ENCODE peak calls at places on chromosomes 4 and X, in four cellular contexts. S, I, V and O are unnamed samples.

GRCh38 chr4:89598602-89599001 is 238.4 kb downstream of the SNCA start:
- DNase-seq in S (peak), V (no peak), I (no peak), O (no peak)

GRCh38 chrX:19372170-19373033 is 28.7 kb downstream of the PDHA1 start:
- DNase-seq in V (no peak), I (peak), S (peak), O (peak)

GRCh38 chrX:98931194-98931593 is 1478.9 kb downstream of the PCDH19 start:
- DNase-seq in V (no peak), I (no peak), S (no peak), O (no peak)

GRCh38 chrX:148500428-148501120 is at the start of gene AFF2:
- DNase-seq in I (peak), V (no peak), S (peak), O (no peak)

GRCh38 chr4:87209696-87210095 is 10.7 kb downstream of the KLHL8 start:
- DNase-seq in I (no peak), S (peak), V (no peak), O (no peak)

GRCh38 chr4:126207892-126208291 is 893.1 kb downstream of the FAT4 start:
- DNase-seq in S (no peak), V (no peak), I (no peak), O (no peak)

GRCh38 chrX:13151806-13152510 is 107.5 kb upstream of the FAM9C start:
- DNase-seq in V (no peak), I (peak), S (no peak), O (no peak)

GRCh38 chr4:187606581-187606980 is 389.0 kb upstream of the ZFP42 start:
- DNase-seq in V (no peak), S (peak), I (peak), O (no peak)

GRCh38 chr4:138983690-138984089 is 31.9 kb upstream of the NOCT start:
- DNase-seq in I (no peak), S (no peak), V (no peak), O (no peak)

GRCh38 chr4:23006756-23007155 is 314.0 kb downstream of the GBA3 start:
- DNase-seq in V (no peak), I (no peak), S (peak), O (no peak)

GRCh38 chrX:35664838-35665237 is 133.3 kb upstream of the MAGEB16 start:
- DNase-seq in S (no peak), I (no peak), V (no peak), O (no peak)

GRCh38 chr4:76305033-76305687 is 1.4 kb upstream of the STBD1 start:
- DNase-seq in S (no peak), I (no peak), V (no peak), O (no peak)
- H3K4me3 ChIP-seq in S (peak), I (peak), V (peak), O (no peak)

GRCh38 chrX:106957856-106958255 is 37.7 kb downstream of the CLDN2 start:
- DNase-seq in I (no peak), S (no peak), V (no peak), O (no peak)

GRCh38 chrX:106963111-106963510 is 36.9 kb downstream of the MORC4 start:
- DNase-seq in I (no peak), S (no peak), V (no peak), O (no peak)

GRCh38 chrX:106955004-106955772 is 35.0 kb downstream of the CLDN2 start:
- DNase-seq in V (no peak), S (peak), I (no peak), O (no peak)

GRCh38 chrX:106964290-106964689 is 35.7 kb downstream of the MORC4 start:
- DNase-seq in S (no peak), I (no peak), V (no peak), O (no peak)

DNA sequence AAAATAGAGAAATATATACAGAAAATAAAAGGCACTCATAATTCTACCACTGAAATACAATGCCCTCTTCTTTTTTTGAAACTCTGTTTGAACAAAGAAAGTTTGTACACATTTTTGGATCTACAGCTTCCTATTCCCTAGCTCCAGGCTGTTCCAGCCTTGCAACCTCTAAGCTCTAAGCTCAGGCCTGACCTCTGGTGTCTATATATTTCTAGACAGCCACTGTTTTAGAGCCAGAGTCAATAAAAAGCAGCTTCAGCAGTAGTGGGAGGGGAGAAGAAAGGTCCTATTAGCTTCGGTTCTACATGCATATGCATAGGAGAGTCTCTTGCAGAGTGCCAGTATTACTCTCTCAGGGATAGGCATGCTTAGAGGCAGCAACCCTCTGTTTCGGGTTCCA is 39.7 kb downstream of the CLDN2 start:
- DNase-seq in V (no peak), I (peak), S (peak), O (no peak)
- TF ChIP-seq CTCF in V (no peak), I (peak), S (peak), O (no peak)

GRCh38 chrX:48974574-48974973 is 2.9 kb upstream of the KCND1 start:
- DNase-seq in V (no peak), I (no peak), S (no peak), O (no peak)

GRCh38 chrX:48974033-48974432 is 2.4 kb upstream of the KCND1 start:
- DNase-seq in S (no peak), I (no peak), V (no peak), O (no peak)

GRCh38 chrX:48971325-48972213 is at the start of gene KCND1:
- DNase-seq in S (peak), V (no peak), I (peak), O (no peak)

GRCh38 chrX:48975041-48975440 is 3.4 kb upstream of the KCND1 start:
- DNase-seq in V (no peak), S (no peak), I (no peak), O (no peak)

DNA sequence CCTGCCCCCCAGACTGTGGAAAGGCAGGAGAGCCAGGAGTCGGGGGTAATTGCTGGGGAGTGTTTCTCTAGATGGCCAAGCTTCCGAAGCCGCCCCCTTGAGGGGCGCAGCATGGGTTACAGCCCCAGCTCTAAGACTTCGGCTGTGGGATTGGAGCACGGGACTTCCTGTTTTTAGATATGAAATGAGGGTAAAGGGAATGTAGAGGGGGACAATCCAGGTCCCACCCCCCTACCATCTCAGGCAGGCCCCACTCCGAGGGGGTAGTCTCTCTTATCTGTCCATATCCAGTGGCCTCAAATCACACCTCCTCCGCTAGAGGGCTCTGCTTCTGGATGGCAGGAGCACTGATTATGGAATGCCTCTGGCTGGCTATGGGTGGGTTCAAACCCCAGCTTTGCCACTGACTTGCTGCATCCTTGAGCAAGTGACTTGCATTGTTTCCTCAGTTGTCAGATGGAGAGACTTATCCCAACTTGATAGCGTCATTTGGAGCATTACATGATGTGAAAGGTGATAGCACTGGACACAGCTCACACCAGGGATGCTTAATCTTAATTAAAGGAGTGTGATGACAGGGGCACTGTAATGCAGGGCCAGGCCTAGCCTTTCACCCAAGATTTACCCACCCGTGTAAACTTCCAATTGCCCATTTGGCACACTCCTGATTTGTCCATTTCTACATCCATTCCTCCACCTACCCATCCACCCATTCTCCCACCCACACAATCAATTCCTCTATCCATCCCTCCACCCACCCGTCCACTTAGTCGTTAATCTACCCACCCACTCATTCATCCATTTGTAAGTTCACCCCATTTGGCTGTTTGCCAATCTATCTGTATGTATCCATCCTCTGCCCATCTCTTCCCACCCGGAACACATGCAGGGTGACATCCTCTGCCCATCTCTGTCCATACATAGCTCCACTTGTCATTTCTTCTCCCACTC is 845 bp upstream of the KCND1 start:
- DNase-seq in I (peak), V (no peak), S (peak), O (no peak)
- H3K4me3 ChIP-seq in I (peak), V (peak), S (peak), O (peak)

DNA sequence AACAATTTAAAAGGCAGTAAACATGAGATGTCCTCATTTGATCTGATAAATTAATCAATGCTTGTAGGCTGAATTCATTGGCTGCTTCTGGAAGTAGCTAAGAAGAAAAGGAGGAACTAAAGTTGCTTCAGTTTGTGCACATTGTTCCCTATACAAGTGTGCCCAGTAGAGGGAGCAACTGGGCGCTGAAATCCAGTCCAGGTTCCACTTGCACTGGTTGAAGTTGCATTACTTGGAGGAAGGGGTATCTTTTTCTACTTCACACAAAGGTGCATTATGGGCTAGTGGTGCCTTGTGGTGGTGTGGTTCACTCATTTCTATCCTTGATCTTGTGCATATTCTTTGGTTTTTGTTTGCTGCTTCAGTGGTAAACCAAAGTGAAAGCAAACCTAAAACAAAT is 67.9 kb upstream of the SOX3 start:
- DNase-seq in I (peak), S (peak), V (no peak), O (peak)
- TF ChIP-seq CTCF in I (peak), S (peak), V (no peak), O (peak)

DNA sequence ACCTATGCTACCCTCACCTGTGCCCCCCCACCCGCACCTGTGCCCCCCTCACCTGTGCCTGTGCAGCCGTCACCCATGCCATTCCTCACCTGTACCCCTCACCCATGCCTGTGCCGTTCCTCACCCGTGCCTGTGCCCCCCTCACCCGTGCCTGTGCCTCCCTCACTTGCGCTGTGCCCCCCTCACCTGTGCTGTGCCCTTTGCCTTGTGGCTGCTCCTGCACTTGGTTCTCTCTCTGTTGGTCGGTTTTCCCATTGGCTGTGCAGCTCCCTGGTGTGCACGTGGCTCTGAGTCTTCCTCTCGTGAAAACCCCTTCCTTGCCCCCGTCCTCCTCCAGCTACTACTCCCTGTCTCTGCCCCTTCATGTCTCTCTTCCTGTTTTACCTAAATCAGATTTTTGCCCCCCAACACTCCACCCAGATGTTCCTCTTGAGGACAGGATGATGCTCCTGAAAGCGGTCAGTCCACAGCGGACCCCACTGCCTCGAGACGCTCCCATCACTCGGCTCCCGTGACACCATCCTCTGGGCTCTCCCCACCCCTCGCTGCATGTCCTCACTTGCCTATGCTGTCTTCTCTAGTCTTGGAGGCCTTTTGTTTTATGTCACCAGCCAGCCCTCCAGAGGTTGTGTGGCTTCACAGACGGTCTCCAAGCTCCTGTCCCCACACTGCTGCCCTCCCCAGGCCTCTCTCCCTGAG is 6.8 kb downstream of the MAEA start:
- DNase-seq in V (no peak), S (no peak), I (no peak), O (no peak)
- H3K4me3 ChIP-seq in V (no peak), S (no peak), I (no peak), O (no peak)

GRCh38 chr4:114180481-114180880 is 201.0 kb upstream of the ARSJ start:
- DNase-seq in I (peak), V (peak), S (peak), O (peak)
- TF ChIP-seq CTCF in I (peak), V (peak), S (peak), O (peak)